ENCODE peak calls at places on chromosomes 3 and 15, in nine cellular contexts. C is stimulated activated naive CD8-positive, alpha-beta T cell treated with anti-CD3 and anti-CD28 coated beads, Interleukin-15, amount 100 ng/mL, for 72 hours; B is CD8-positive, alpha-beta memory T cell; N is WERI-Rb-1; S is progenitor cell of endocrine pancreas; E is right cardiac atrium; T is AG09319; J is ELF-1; Q is cardiac fibroblast. I is an unnamed sample.

GRCh38 chr15:66698318-66698961 is 3.6 kb upstream of the SMAD6 start:
- DNase-seq in C (no peak), B (no peak), N (peak), S (peak), E (peak), T (no peak), J (peak), Q (peak), I (peak)

GRCh38 chr15:68794869-68795268 is 25.8 kb downstream of the ANP32A start:
- DNase-seq in C (no peak), B (no peak), N (no peak), S (no peak), E (no peak), T (no peak), J (no peak), Q (peak), I (no peak)

GRCh38 chr3:46931631-46932441 is 44.7 kb downstream of the CCDC12 start:
- DNase-seq in C (no peak), B (no peak), N (no peak), S (no peak), E (peak), T (no peak), J (no peak), Q (peak), I (peak)

GRCh38 chr3:124246949-124247348 is 255.0 kb upstream of the ROPN1 start:
- DNase-seq in C (no peak), B (no peak), N (peak), S (no peak), E (no peak), T (no peak), J (no peak), Q (peak), I (no peak)

GRCh38 chr3:67044295-67044694 is 46.2 kb downstream of the KBTBD8 start:
- DNase-seq in C (no peak), B (no peak), N (no peak), S (no peak), E (no peak), T (no peak), J (no peak), Q (peak), I (no peak)

GRCh38 chr3:101634591-101635196 is 42.2 kb downstream of the ZBTB11 start:
- DNase-seq in C (no peak), B (no peak), N (no peak), S (no peak), E (no peak), T (no peak), J (no peak), Q (no peak), I (no peak)

GRCh38 chr3:10389341-10389740 is 68.4 kb upstream of the SEC13 start:
- DNase-seq in C (no peak), B (no peak), N (no peak), S (no peak), E (no peak), T (no peak), J (no peak), Q (no peak), I (no peak)

GRCh38 chr3:71317749-71318458 is 265.6 kb downstream of the FOXP1 start:
- DNase-seq in C (no peak), B (no peak), N (no peak), S (no peak), E (no peak), T (no peak), J (no peak), Q (no peak), I (peak)

GRCh38 chr15:74525946-74526345 is 15.1 kb upstream of the ARID3B start:
- DNase-seq in C (no peak), B (no peak), N (no peak), S (no peak), E (no peak), T (no peak), J (no peak), Q (peak), I (peak)

I was measured in AG08395.